ENCODE peak calls at places on chromosomes 3 and 15, in five cellular contexts. One of them, this sample, is unnamed.

GRCh38 chr15:85494035-85494793 is 113.8 kb downstream of the AKAP13 start:
- DNase-seq in SK-N-SH: no peak
- DNase-seq in K562: no peak
- DNase-seq in HepG2: no peak
- DNase-seq in GM12878: no peak
- DNase-seq in this sample: peak

GRCh38 chr3:184952671-184953070 is 140.7 kb downstream of the VPS8 start:
- DNase-seq in SK-N-SH: no peak
- DNase-seq in K562: no peak
- DNase-seq in HepG2: no peak
- DNase-seq in GM12878: no peak
- DNase-seq in this sample: no peak

GRCh38 chr15:60799885-60800728 is 321.2 kb upstream of the ICE2 start:
- DNase-seq in SK-N-SH: peak
- DNase-seq in K562: no peak
- DNase-seq in HepG2: no peak
- DNase-seq in GM12878: no peak
- DNase-seq in this sample: no peak

GRCh38 chr3:119019767-119020518 is 14.7 kb downstream of the IGSF11 start:
- DNase-seq in SK-N-SH: no peak
- DNase-seq in K562: no peak
- DNase-seq in HepG2: no peak
- DNase-seq in GM12878: no peak
- DNase-seq in this sample: no peak

GRCh38 chr3:125280966-125281365 is 68.4 kb upstream of the SLC12A8 start:
- DNase-seq in SK-N-SH: no peak
- DNase-seq in K562: peak
- DNase-seq in HepG2: peak
- DNase-seq in GM12878: no peak
- DNase-seq in this sample: no peak

GRCh38 chr15:34182942-34183341 is 27.0 kb downstream of the KATNBL1 start:
- DNase-seq in SK-N-SH: no peak
- DNase-seq in K562: no peak
- DNase-seq in HepG2: no peak
- DNase-seq in GM12878: no peak
- DNase-seq in this sample: no peak

GRCh38 chr3:40597441-40597840 is 72.7 kb downstream of the ZNF621 start:
- DNase-seq in SK-N-SH: no peak
- DNase-seq in K562: no peak
- DNase-seq in HepG2: no peak
- DNase-seq in GM12878: no peak
- DNase-seq in this sample: no peak

GRCh38 chr3:8336456-8336855 is 165.2 kb upstream of the LMCD1 start:
- DNase-seq in SK-N-SH: no peak
- DNase-seq in K562: peak
- DNase-seq in HepG2: peak
- DNase-seq in GM12878: no peak
- DNase-seq in this sample: no peak

GRCh38 chr3:48656061-48656840 is 6.4 kb downstream of the CELSR3 start:
- DNase-seq in SK-N-SH: peak
- DNase-seq in K562: no peak
- DNase-seq in HepG2: peak
- DNase-seq in GM12878: no peak
- DNase-seq in this sample: peak

GRCh38 chr3:54773251-54773650 is 154.6 kb downstream of the LRTM1 start:
- DNase-seq in SK-N-SH: no peak
- DNase-seq in K562: no peak
- DNase-seq in HepG2: no peak
- DNase-seq in GM12878: no peak
- DNase-seq in this sample: no peak

GRCh38 chr3:15713364-15713763 is 84.4 kb downstream of the ANKRD28 start:
- DNase-seq in SK-N-SH: no peak
- DNase-seq in K562: no peak
- DNase-seq in HepG2: no peak
- DNase-seq in GM12878: no peak
- DNase-seq in this sample: no peak

GRCh38 chr3:186722457-186722856 is 5.3 kb downstream of the KNG1 start:
- DNase-seq in SK-N-SH: peak
- DNase-seq in K562: no peak
- DNase-seq in HepG2: peak
- DNase-seq in GM12878: no peak
- DNase-seq in this sample: peak
- TF ChIP-seq YY1 in SK-N-SH: no peak
- TF ChIP-seq YY1 in K562: no peak
- TF ChIP-seq YY1 in HepG2: no peak
- TF ChIP-seq YY1 in GM12878: no peak
- TF ChIP-seq YY1 in this sample: no peak

GRCh38 chr15:62834686-62835279 is 207.8 kb upstream of the TPM1 start:
- DNase-seq in SK-N-SH: no peak
- DNase-seq in K562: no peak
- DNase-seq in HepG2: no peak
- DNase-seq in GM12878: no peak
- DNase-seq in this sample: no peak
- H3K27ac ChIP-seq in SK-N-SH: no peak
- H3K27ac ChIP-seq in K562: no peak
- H3K27ac ChIP-seq in HepG2: no peak
- H3K27ac ChIP-seq in GM12878: no peak
- H3K27ac ChIP-seq in this sample: no peak

GRCh38 chr15:78605680-78606079 is 15.1 kb downstream of the CHRNA3 start:
- DNase-seq in SK-N-SH: no peak
- DNase-seq in K562: no peak
- DNase-seq in HepG2: no peak
- DNase-seq in GM12878: no peak
- DNase-seq in this sample: no peak

GRCh38 chr15:78604420-78604819 is 16.4 kb downstream of the CHRNA3 start:
- DNase-seq in SK-N-SH: no peak
- DNase-seq in K562: no peak
- DNase-seq in HepG2: no peak
- DNase-seq in GM12878: no peak
- DNase-seq in this sample: no peak

GRCh38 chr15:78605201-78605600 is 15.6 kb downstream of the CHRNA3 start:
- DNase-seq in SK-N-SH: no peak
- DNase-seq in K562: no peak
- DNase-seq in HepG2: no peak
- DNase-seq in GM12878: no peak
- DNase-seq in this sample: no peak
- TF ChIP-seq REST in SK-N-SH: no peak
- TF ChIP-seq REST in K562: no peak
- TF ChIP-seq REST in HepG2: no peak
- TF ChIP-seq REST in GM12878: no peak
- TF ChIP-seq REST in this sample: no peak

GRCh38 chr15:72685925-72686794 is at the start of the genes BBS4 and HIGD2B:
- DNase-seq in SK-N-SH: peak
- DNase-seq in K562: peak
- DNase-seq in HepG2: peak
- DNase-seq in GM12878: peak
- DNase-seq in this sample: peak

GRCh38 chr15:72682772-72683171 is 3.2 kb downstream of the HIGD2B start:
- DNase-seq in SK-N-SH: no peak
- DNase-seq in K562: no peak
- DNase-seq in HepG2: no peak
- DNase-seq in GM12878: no peak
- DNase-seq in this sample: no peak

GRCh38 chr15:72680931-72681330 is 5.1 kb downstream of the HIGD2B start:
- DNase-seq in SK-N-SH: no peak
- DNase-seq in K562: no peak
- DNase-seq in HepG2: no peak
- DNase-seq in GM12878: no peak
- DNase-seq in this sample: no peak

GRCh38 chr15:72688697-72689096 is 2.7 kb downstream of the BBS4 start:
- DNase-seq in SK-N-SH: no peak
- DNase-seq in K562: no peak
- DNase-seq in HepG2: no peak
- DNase-seq in GM12878: no peak
- DNase-seq in this sample: no peak

GRCh38 chr15:72685301-72685924 is 569 bp downstream of the HIGD2B start:
- DNase-seq in SK-N-SH: no peak
- DNase-seq in K562: no peak
- DNase-seq in HepG2: peak
- DNase-seq in GM12878: no peak
- DNase-seq in this sample: no peak
- TF ChIP-seq YY1 in SK-N-SH: no peak
- TF ChIP-seq YY1 in K562: no peak
- TF ChIP-seq YY1 in HepG2: no peak
- TF ChIP-seq YY1 in GM12878: no peak
- TF ChIP-seq YY1 in this sample: no peak

This sample was measured in HCT116.